ENCODE peak calls at places on chromosomes 12 and 14, in six cellular contexts. One of them, this sample, is unnamed. For H3K9me2 and H3K4me1, the result is how much of the 10 kb centered on the place peaks cover.

GRCh38 chr12:12883369-12884001 is 7.9 kb upstream of the GPRC5A start:
- DNase-seq in hepatocyte: peak
- DNase-seq in SK-N-SH: no peak
- DNase-seq in PC-9: peak
- DNase-seq in GM23338: no peak
- DNase-seq in OCI-LY7: no peak
- DNase-seq in this sample: peak

GRCh38 chr12:93766802-93767523 is 89.8 kb downstream of the CRADD start:
- DNase-seq in hepatocyte: peak
- DNase-seq in SK-N-SH: peak
- DNase-seq in PC-9: peak
- DNase-seq in GM23338: peak
- DNase-seq in OCI-LY7: no peak
- DNase-seq in this sample: peak

GRCh38 chr14:100617715-100618693 is 30.8 kb upstream of the BEGAIN start:
- DNase-seq in hepatocyte: no peak
- DNase-seq in SK-N-SH: peak
- DNase-seq in PC-9: no peak
- DNase-seq in GM23338: no peak
- DNase-seq in OCI-LY7: no peak
- DNase-seq in this sample: peak

GRCh38 chr14:22339277-22339676 is 249.7 kb downstream of the DAD1 start:
- DNase-seq in hepatocyte: no peak
- DNase-seq in SK-N-SH: no peak
- DNase-seq in PC-9: no peak
- DNase-seq in GM23338: no peak
- DNase-seq in OCI-LY7: no peak
- DNase-seq in this sample: peak

GRCh38 chr12:50597200-50598195 is 92.7 kb downstream of the DIP2B start:
- DNase-seq in hepatocyte: no peak
- DNase-seq in SK-N-SH: no peak
- DNase-seq in PC-9: no peak
- DNase-seq in GM23338: no peak
- DNase-seq in OCI-LY7: peak
- DNase-seq in this sample: peak

GRCh38 chr12:124520258-124520657 is 47.2 kb downstream of the NCOR2 start:
- DNase-seq in hepatocyte: no peak
- DNase-seq in SK-N-SH: no peak
- DNase-seq in PC-9: peak
- DNase-seq in GM23338: no peak
- DNase-seq in OCI-LY7: no peak
- DNase-seq in this sample: peak

GRCh38 chr12:27583981-27584380 is 60.0 kb downstream of the PPFIBP1 start:
- DNase-seq in hepatocyte: no peak
- DNase-seq in SK-N-SH: no peak
- DNase-seq in PC-9: no peak
- DNase-seq in GM23338: no peak
- DNase-seq in OCI-LY7: no peak
- DNase-seq in this sample: no peak

GRCh38 chr12:45439039-45439438 is 223.1 kb downstream of the ANO6 start:
- DNase-seq in hepatocyte: no peak
- DNase-seq in SK-N-SH: no peak
- DNase-seq in PC-9: peak
- DNase-seq in GM23338: no peak
- DNase-seq in OCI-LY7: no peak
- DNase-seq in this sample: peak

GRCh38 chr12:95788637-95789036 is 1.9 kb downstream of the NTN4 start:
- DNase-seq in hepatocyte: no peak
- DNase-seq in SK-N-SH: no peak
- DNase-seq in PC-9: no peak
- DNase-seq in GM23338: no peak
- DNase-seq in OCI-LY7: no peak
- DNase-seq in this sample: peak

GRCh38 chr12:17459214-17459613 is 630.8 kb downstream of the RERGL start:
- DNase-seq in hepatocyte: no peak
- DNase-seq in SK-N-SH: no peak
- DNase-seq in PC-9: no peak
- DNase-seq in GM23338: no peak
- DNase-seq in OCI-LY7: no peak
- DNase-seq in this sample: no peak

DNA sequence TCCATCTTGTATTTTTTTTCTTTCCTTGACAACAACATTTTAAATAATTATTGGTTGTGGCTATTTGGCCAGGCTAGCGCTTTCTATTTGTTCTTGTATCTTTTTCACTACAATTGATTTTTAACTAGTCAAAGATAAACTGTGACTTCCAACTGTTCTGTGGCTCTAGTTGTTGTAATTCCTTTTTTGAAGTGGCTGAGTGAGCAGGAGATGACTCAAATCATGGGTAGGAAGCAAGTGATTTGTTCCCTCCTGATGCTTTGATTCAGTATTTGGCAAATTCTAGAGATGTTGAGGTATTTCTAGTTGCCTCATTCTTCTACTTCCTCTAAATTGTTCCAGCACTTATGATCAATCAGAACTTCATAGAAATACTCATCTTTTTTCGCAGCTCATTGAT is 633.5 kb downstream of the RERGL start:
- DNase-seq in hepatocyte: no peak
- DNase-seq in SK-N-SH: no peak
- DNase-seq in PC-9: no peak
- DNase-seq in GM23338: no peak
- DNase-seq in OCI-LY7: no peak
- DNase-seq in this sample: no peak
- H3K9me2 ChIP-seq in hepatocyte: under half
- H3K9me2 ChIP-seq in SK-N-SH: under half
- H3K9me2 ChIP-seq in PC-9: under half
- H3K9me2 ChIP-seq in GM23338: under half
- H3K9me2 ChIP-seq in OCI-LY7: under half
- H3K9me2 ChIP-seq in this sample: under half

DNA sequence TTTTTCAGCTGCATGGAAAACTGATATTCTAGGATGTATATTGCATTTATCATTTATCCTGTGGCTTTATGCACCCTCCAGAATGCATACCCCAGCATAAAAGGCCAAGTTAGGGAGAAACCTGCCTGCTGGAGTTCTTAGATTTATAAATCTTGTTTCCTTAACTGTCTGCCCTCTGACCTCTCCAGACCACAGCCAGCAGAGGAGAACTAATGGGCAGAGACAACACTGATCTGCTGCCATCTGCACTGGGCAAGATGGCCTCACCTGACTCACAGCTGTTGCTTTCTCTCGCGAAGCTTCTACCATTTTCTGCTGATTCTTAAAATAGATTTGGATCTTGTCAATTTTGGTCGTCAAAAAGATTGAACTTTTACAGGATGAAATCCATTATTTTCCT is 65.8 kb downstream of the PPP2R5C start:
- DNase-seq in hepatocyte: no peak
- DNase-seq in SK-N-SH: no peak
- DNase-seq in PC-9: no peak
- DNase-seq in GM23338: no peak
- DNase-seq in OCI-LY7: no peak
- DNase-seq in this sample: no peak
- H3K4me1 ChIP-seq in hepatocyte: under half
- H3K4me1 ChIP-seq in SK-N-SH: under half
- H3K4me1 ChIP-seq in PC-9: under half
- H3K4me1 ChIP-seq in GM23338: under half
- H3K4me1 ChIP-seq in OCI-LY7: half or more
- H3K4me1 ChIP-seq in this sample: under half

GRCh38 chr12:48800457-48800856 is 11.6 kb upstream of the ADCY6 start:
- DNase-seq in hepatocyte: no peak
- DNase-seq in SK-N-SH: no peak
- DNase-seq in PC-9: no peak
- DNase-seq in GM23338: no peak
- DNase-seq in OCI-LY7: no peak
- DNase-seq in this sample: no peak

GRCh38 chr12:48796976-48797375 is 8.1 kb upstream of the ADCY6 start:
- DNase-seq in hepatocyte: no peak
- DNase-seq in SK-N-SH: no peak
- DNase-seq in PC-9: no peak
- DNase-seq in GM23338: no peak
- DNase-seq in OCI-LY7: no peak
- DNase-seq in this sample: peak

GRCh38 chr12:48793696-48794095 is 4.8 kb upstream of the ADCY6 start:
- DNase-seq in hepatocyte: no peak
- DNase-seq in SK-N-SH: no peak
- DNase-seq in PC-9: no peak
- DNase-seq in GM23338: no peak
- DNase-seq in OCI-LY7: no peak
- DNase-seq in this sample: no peak

GRCh38 chr12:48794870-48795269 is 6.0 kb upstream of the ADCY6 start:
- DNase-seq in hepatocyte: peak
- DNase-seq in SK-N-SH: no peak
- DNase-seq in PC-9: peak
- DNase-seq in GM23338: no peak
- DNase-seq in OCI-LY7: no peak
- DNase-seq in this sample: peak

DNA sequence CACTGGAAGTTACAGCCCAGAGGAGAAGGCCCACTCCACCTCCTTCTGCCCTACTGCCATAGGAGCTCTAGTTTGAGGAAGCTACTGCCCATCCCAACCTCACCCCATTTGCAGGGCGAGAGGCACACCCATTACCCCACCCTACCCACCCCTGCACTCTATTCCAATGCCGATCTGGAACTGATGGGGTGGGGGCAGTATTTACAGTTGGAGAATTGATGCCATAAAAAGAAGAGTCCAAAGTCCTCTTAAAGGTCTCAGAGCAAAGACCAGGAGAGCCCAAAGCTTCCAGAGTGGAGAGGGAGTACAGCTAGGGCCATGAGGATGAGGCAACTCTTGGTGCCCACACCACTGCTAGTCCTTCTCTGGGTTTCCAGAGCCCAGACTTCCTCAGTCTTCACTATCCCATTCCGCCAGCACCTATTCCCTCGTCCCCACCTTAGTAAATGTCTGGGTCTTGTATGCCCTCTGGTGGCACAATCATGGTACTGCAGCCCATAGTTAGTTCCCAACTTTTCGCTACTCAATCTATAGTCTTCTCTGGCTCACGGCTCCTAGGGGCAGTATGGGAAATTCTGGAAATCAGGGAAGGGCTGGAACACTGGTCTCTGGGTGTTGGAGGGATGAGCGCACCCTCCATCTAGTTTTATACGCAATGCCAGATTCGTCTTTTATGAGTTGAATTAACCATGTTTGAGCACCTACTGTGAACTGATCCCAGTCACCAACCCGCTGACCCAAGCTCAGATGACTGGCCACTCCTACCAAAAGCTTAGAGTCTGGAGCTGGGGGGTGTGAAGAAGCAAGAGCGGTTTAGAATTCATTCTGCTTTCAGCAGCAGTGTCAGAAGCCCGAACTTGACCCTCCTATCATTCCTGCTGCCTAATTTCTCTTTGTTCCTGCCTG is 6.9 kb upstream of the ADCY6 start:
- DNase-seq in hepatocyte: peak
- DNase-seq in SK-N-SH: peak
- DNase-seq in PC-9: peak
- DNase-seq in GM23338: peak
- DNase-seq in OCI-LY7: peak
- DNase-seq in this sample: peak
- H3K9me2 ChIP-seq in hepatocyte: under half
- H3K9me2 ChIP-seq in SK-N-SH: under half
- H3K9me2 ChIP-seq in PC-9: under half
- H3K9me2 ChIP-seq in GM23338: under half
- H3K9me2 ChIP-seq in OCI-LY7: under half
- H3K9me2 ChIP-seq in this sample: under half

DNA sequence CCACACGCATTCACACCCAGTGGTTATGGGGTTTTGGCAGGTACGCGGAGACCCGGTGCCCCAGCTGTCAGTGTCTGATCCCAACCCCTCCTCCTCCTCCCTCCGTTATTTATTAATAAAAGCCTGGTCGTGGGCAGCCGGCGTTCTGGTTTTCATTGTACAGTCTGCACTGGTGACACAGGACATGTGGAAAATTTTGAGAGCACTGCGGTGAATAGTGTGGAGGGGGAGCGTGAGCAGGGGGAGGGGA is 11.5 kb upstream of the IRF2BPL start:
- DNase-seq in hepatocyte: no peak
- DNase-seq in SK-N-SH: peak
- DNase-seq in PC-9: no peak
- DNase-seq in GM23338: no peak
- DNase-seq in OCI-LY7: no peak
- DNase-seq in this sample: no peak
- H3K4me1 ChIP-seq in hepatocyte: half or more
- H3K4me1 ChIP-seq in SK-N-SH: half or more
- H3K4me1 ChIP-seq in PC-9: half or more
- H3K4me1 ChIP-seq in GM23338: half or more
- H3K4me1 ChIP-seq in OCI-LY7: half or more
- H3K4me1 ChIP-seq in this sample: half or more

DNA sequence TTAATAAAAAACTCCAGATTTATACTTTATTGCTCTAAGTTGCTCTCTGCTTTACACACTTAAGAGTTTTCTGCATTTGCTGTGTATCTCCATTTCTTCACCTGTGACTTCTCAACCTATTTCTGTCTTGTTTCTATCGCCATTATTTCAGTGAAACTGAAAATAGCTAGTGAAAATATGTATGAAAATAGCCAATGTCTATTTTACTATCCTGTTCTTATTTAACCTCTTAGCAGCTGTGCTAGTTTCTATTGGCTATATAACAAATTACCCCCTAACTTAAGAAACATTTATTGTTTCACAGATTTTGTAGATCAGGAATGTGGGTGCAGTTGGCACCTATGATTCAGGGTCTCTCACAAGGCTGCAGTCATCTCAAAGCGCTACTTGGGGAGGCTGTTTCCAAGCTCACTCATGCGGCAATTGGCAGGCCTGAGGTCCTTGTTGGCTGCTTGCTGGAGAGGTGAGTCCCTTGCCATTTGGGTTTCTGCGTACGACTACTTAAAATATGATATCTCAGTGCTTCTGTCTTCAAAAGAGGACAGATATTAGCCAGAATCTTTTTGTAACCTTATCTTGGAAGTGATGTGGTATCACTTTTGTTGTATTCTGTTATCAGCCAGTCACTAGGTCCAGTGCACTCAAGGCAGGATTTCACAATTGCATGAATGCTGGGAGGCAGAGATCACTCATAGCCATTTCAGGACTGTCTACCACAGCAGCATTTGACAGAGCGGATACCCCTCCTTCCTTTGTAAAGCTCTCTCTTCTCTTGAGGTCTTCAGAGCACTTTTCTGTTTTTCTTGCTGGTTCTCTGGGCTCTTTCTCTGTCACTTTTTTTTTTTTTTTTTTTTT is 7.2 kb downstream of the ERC1 start:
- DNase-seq in hepatocyte: peak
- DNase-seq in SK-N-SH: no peak
- DNase-seq in PC-9: no peak
- DNase-seq in GM23338: no peak
- DNase-seq in OCI-LY7: peak
- DNase-seq in this sample: no peak
- H3K9me2 ChIP-seq in hepatocyte: under half
- H3K9me2 ChIP-seq in SK-N-SH: under half
- H3K9me2 ChIP-seq in PC-9: under half
- H3K9me2 ChIP-seq in GM23338: under half
- H3K9me2 ChIP-seq in OCI-LY7: under half
- H3K9me2 ChIP-seq in this sample: under half

GRCh38 chr14:68927956-68928675 is 51.0 kb downstream of the ACTN1 start:
- DNase-seq in hepatocyte: no peak
- DNase-seq in SK-N-SH: no peak
- DNase-seq in PC-9: no peak
- DNase-seq in GM23338: no peak
- DNase-seq in OCI-LY7: no peak
- DNase-seq in this sample: no peak
- H3K4me1 ChIP-seq in hepatocyte: under half
- H3K4me1 ChIP-seq in SK-N-SH: under half
- H3K4me1 ChIP-seq in PC-9: under half
- H3K4me1 ChIP-seq in GM23338: under half
- H3K4me1 ChIP-seq in OCI-LY7: under half
- H3K4me1 ChIP-seq in this sample: under half

This sample was measured in GM23248.